ENCODE peak calls at places on chromosomes 7 and 10, in four cellular contexts. B is transverse colon, R is ovary, T is GM06990. I is an unnamed sample.

GRCh38 chr10:43998021-43998809 is 349.5 kb upstream of the ZNF32 start:
- DNase-seq in B (no peak), R (no peak), T (no peak), I (peak; percentile 67)

GRCh38 chr10:61643316-61643751 is 19.4 kb upstream of the CABCOCO1 start:
- DNase-seq in B (no peak), R (no peak), T (no peak), I (no peak)

GRCh38 chr10:104049497-104050250 is 36.0 kb downstream of the COL17A1 start:
- DNase-seq in T (no peak), B (peak; percentile 22), R (no peak), I (peak; percentile 69)

GRCh38 chr10:17038627-17039026 is 91.0 kb downstream of the CUBN start:
- DNase-seq in T (no peak), B (peak; percentile 36), R (peak; percentile 79), I (peak; percentile 81)

GRCh38 chr10:13100349-13101294 is 659 bp downstream of the OPTN start:
- DNase-seq in R (no peak), T (peak; percentile 35), B (peak; percentile 43), I (no peak)

GRCh38 chr10:114413398-114413797 is 9.1 kb upstream of the AFAP1L2 start:
- DNase-seq in T (no peak), R (no peak), B (no peak), I (peak; percentile 21)

GRCh38 chr10:97851341-97852001 is 1.8 kb downstream of the GOLGA7B start:
- DNase-seq in B (no peak), T (no peak), R (no peak), I (no peak)

GRCh38 chr7:84258628-84259027 is 64.0 kb upstream of the SEMA3A start:
- DNase-seq in B (no peak), R (no peak), T (no peak), I (peak; percentile 59)

GRCh38 chr7:5607958-5608656 is 173.4 kb downstream of the RNF216 start:
- DNase-seq in B (no peak), R (no peak), T (no peak), I (no peak)

GRCh38 chr10:75034131-75034512 is 77.3 kb upstream of the SAMD8 start:
- DNase-seq in R (no peak), B (no peak), T (no peak), I (no peak)

GRCh38 chr7:158108646-158109293 is 478.9 kb downstream of the PTPRN2 start:
- DNase-seq in B (no peak), T (no peak), R (no peak), I (no peak)

GRCh38 chr10:21292763-21293517 is 232.5 kb downstream of the SKIDA1 start:
- DNase-seq in T (no peak), B (peak; percentile 13), R (peak; percentile 56), I (peak; percentile 99)

GRCh38 chr10:63166742-63167258 is 33.7 kb downstream of the NRBF2 start:
- DNase-seq in T (peak; percentile 24), R (no peak), B (no peak), I (peak; percentile 90)

GRCh38 chr7:99002827-99003212 is 124.5 kb downstream of the TRRAP start:
- DNase-seq in B (no peak), T (no peak), R (no peak), I (no peak)

GRCh38 chr7:99000904-99001442 is 122.6 kb downstream of the TRRAP start:
- DNase-seq in B (no peak), R (no peak), T (no peak), I (no peak)

GRCh38 chr7:99000196-99000903 is 122.0 kb downstream of the TRRAP start:
- DNase-seq in B (no peak), T (no peak), R (no peak), I (no peak)

GRCh38 chr7:99002146-99002826 is 124.0 kb downstream of the TRRAP start:
- DNase-seq in T (no peak), B (no peak), R (no peak), I (no peak)

DNA sequence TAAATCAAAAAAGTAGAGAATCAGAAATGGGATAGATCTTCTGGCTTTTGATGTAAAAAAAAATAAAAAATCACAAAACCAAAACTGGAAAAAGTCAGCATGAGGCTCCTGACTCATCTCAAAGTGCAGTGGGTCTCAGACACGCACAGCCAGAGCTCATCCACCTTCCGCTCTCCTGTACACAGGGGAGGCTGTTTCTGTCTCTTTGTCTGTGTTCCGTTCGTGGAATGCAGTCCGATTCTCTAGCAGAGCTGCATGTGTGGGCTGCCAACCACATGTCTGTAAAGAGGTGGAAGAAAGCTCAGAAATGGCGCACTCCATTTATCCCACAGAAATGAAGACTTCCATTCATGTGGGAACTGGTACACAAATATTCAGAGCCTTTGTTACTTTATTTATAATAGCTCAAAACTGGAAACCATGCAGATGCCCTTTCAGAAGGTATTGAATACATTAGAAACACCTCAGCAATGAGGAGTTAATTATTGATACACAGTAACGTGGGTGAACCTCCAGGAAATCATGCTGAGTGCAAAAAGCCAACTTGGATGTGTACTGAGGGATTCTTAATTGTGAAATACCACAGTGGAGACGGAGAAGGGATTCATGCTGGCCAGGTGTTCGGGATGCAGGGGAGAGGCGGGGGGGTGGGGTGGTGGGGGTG is 123.3 kb downstream of the TRRAP start:
- DNase-seq in R (no peak), T (no peak), B (no peak), I (no peak)
- H3K4me3 ChIP-seq in R (no peak overlapping the region), T (no peak overlapping the region), B (no peak overlapping the region), I (no peak overlapping the region)

DNA sequence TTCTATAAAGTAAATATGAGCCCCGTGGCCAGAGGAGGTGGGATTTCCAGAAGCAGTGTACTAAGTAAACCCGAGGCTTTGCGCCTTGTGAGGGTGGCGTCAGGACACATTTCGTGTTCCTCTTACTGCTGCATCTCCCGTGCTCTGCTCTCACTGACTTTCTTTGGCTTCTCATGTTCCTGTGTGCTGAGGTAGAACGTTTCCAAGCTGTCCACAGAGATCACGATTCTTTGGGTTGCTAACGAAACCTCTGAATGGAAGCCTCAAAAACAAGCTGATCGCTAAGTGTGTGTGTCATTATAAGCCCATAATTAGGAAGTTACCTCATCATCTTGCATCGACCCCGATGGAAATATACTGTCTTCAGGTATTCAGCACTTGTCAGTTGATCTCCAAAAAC is 131.8 kb downstream of the CELF2 start:
- DNase-seq in B (no peak), R (no peak), T (no peak), I (no peak)
- H3K4me3 ChIP-seq in B (no peak overlapping the region), R (no peak overlapping the region), T (no peak overlapping the region), I (no peak overlapping the region)

DNA sequence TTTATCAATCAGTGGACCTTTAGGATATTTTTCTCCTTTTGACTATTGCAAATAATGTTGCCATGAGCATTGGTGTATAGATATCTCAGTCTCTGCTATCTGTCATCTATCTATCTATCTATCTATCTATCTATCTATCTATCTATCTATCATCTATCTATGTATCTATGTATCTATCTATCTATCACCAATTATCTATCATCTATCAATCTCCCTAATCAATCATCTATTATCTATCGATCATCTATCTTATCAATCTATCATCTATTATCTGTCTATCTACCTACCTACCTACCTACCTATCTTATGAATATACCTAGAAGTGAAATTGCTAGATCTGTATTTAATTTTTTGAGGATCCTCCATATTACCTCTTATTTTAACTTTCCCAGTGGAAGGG is 69.6 kb downstream of the EMX2 start:
- DNase-seq in T (no peak), B (no peak), R (no peak), I (no peak)
- H3K4me3 ChIP-seq in T (no peak overlapping the region), B (no peak overlapping the region), R (no peak overlapping the region), I (no peak overlapping the region)

GRCh38 chr10:102579206-102579790 is 65.0 kb upstream of the TRIM8 start:
- DNase-seq in B (no peak), R (no peak), T (no peak), I (peak; percentile 45)
- H3K4me3 ChIP-seq in B (no peak overlapping the region), R (no peak overlapping the region), T (no peak overlapping the region), I (no peak overlapping the region)

DNA sequence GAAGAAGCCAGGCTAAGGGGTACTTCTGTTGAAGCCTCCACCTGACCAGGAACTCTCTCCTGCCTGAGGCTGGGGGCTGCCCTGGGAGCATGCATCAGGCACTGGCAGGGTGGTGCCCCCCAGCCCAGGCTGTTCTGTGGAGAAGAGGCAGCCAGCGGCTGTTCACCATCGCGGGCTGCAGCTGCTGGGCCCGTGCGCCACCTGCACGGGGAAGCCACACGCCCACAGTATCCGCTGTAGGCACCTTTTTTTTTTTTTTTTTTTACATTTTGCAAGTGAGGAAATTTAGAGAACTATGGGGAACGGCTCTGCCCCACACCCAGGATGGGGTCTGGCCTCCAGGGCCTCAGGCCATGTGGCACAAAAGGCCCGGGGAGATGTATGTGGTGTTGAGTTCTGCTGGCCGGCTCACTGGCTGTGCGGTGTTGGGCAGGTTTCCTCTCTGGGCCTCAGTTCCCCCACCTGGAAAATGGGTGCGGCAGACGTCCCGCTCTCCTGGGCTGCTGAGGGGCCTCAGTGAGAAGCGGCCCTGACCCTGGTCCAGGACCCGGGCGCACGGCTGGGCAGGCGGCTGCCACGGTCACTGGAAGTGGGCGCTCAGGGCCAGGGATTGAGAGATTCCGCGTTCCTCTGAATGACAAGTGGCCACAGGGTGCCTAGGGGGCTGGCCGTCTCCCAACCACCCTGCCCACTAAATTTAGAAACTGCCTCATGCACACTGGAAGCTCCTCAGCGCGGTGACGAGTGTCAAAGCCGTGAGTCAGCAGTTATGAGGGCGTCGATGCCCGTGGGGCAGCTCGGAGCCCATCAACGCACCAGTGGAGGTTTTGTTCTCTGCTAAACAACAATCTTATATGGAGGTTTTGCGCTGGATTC is 8.8 kb upstream of the INTS1 start:
- DNase-seq in T (peak; percentile 54), R (no peak), B (no peak), I (peak; percentile 65)
- H3K4me3 ChIP-seq in T (no peak overlapping the region), R (no peak overlapping the region), B (no peak overlapping the region), I (no peak overlapping the region)

GRCh38 chr10:5096108-5096507 is 1.9 kb downstream of the AKR1C3 start:
- DNase-seq in T (no peak), R (no peak), B (no peak), I (no peak)
- H3K4me3 ChIP-seq in T (no peak overlapping the region), R (no peak overlapping the region), B (peak overlapping the region; percentile 35), I (no peak overlapping the region)

DNA sequence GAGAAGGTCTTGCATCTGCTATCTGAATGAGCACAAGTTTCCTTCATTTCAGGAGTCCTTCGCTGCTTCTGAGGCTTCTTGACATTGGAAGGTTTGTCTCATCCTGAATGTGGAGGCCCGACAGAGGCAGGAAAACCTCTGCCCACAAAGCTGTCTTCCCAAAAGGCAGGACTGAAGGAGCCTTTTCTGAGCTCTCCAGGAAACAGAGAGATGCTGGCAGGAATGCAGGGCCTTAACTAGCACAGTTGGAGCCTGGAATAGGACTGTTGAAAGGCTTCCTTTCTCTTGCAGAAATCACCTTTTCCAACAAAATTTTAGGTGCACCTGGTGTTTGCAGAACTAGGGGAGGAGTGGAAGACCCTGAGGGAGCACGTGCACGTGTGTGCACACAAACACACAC is 637.4 kb upstream of the MKI67 start:
- DNase-seq in B (no peak), R (no peak), T (no peak), I (no peak)
- H3K4me3 ChIP-seq in B (no peak overlapping the region), R (no peak overlapping the region), T (no peak overlapping the region), I (no peak overlapping the region)

DNA sequence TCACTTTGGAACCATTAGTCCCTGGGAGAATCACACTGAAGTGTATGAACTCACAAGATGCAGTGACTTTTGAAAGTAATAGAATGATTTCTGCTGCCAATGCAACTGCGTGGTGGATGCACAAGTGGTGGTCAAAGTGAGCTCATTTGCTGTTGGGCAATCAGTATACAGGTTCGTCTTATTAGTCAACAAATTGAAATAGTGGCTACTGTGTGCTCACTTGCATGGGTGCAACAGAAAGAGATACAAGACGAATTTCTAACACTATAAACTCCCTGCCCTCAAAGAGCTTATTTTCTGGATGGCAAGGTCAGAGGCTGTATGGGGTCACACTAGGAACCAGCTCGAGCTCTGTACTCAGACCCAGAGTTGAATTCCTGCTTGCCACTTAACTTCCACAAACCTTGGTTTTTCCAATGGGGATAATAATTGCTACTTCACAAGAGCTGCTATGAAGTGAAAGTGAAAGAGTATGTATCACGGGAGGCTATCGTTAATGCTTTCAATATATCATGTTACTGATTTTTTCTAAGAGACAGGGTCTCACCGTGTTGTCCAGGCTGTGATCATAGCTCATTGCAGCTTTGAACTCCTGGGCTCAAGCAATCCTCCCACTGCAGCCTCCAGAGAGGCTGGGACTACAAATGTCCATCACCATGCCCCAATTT is 8.3 kb upstream of the BCL7B start:
- DNase-seq in B (no peak), T (no peak), R (no peak), I (no peak)
- H3K4me3 ChIP-seq in B (peak overlapping the region; percentile 17), T (peak overlapping the region; percentile 37), R (no peak overlapping the region), I (no peak overlapping the region)